ENCODE peak calls at places on chromosomes 6 and 20, in eight cellular contexts. G, R, S, Q, A, Z, O and L are unnamed samples.
A peak's percentile ranks its signal among the peaks of the same experiment; 100 is the strongest.

GRCh38 chr20:34536798-34537394 is 20.7 kb downstream of the DYNLRB1 start:
- DNase-seq in R (peak; percentile 52), Z (no peak), Q (peak; percentile 70), G (no peak), O (no peak), A (peak; percentile 25), S (no peak), L (no peak)

GRCh38 chr6:75331134-75331533 is 46.5 kb upstream of the TMEM30A start:
- DNase-seq in S (no peak), Q (no peak), G (no peak), Z (no peak), A (no peak), R (peak; percentile 54), O (no peak), L (no peak)

GRCh38 chr20:51001697-51002265 is 21.1 kb downstream of the KCNG1 start:
- DNase-seq in Q (no peak), G (no peak), Z (no peak), O (no peak), S (no peak), R (no peak), A (no peak), L (no peak)

GRCh38 chr20:50338479-50339195 is 148.0 kb downstream of the CEBPB start:
- DNase-seq in G (no peak), Q (peak; percentile 41), A (no peak), R (peak; percentile 37), S (peak; percentile 28), Z (no peak), O (no peak), L (no peak)

GRCh38 chr20:40532103-40532502 is 156.9 kb downstream of the MAFB start:
- DNase-seq in A (peak; percentile 34), R (peak; percentile 29), O (peak; percentile 32), Q (peak; percentile 63), S (no peak), G (no peak), Z (no peak), L (peak; percentile 66)

GRCh38 chr6:35624341-35625070 is 64.2 kb downstream of the FKBP5 start:
- DNase-seq in A (peak; percentile 44), R (no peak), Q (no peak), O (no peak), S (no peak), G (no peak), Z (no peak), L (no peak)

GRCh38 chr6:157058574-157058973 is 264.7 kb downstream of the TMEM242 start:
- DNase-seq in S (no peak), Z (no peak), R (no peak), G (no peak), Q (no peak), O (no peak), A (no peak), L (no peak)

GRCh38 chr6:144215402-144215931 is 65.2 kb downstream of the STX11 start:
- DNase-seq in O (peak; percentile 17), R (peak; percentile 41), Z (no peak), A (peak; percentile 36), G (no peak), S (peak; percentile 32), Q (no peak), L (peak; percentile 40)

GRCh38 chr20:50409495-50409894 is 100.7 kb upstream of the PTPN1 start:
- DNase-seq in G (no peak), O (no peak), A (peak; percentile 57), S (no peak), Z (no peak), R (peak; percentile 70), Q (no peak), L (peak; percentile 35)

GRCh38 chr6:142695016-142695415 is 250.0 kb downstream of the HIVEP2 start:
- DNase-seq in A (peak; percentile 50), R (peak; percentile 30), S (peak; percentile 69), G (no peak), O (no peak), Z (no peak), Q (no peak), L (no peak)

GRCh38 chr6:91523511-91523910 is 936.6 kb upstream of the MAP3K7 start:
- DNase-seq in R (no peak), G (no peak), S (no peak), O (no peak), A (peak; percentile 1), Z (no peak), Q (no peak), L (no peak)

GRCh38 chr6:9233686-9234085 is 798.3 kb upstream of the SLC35B3 start:
- DNase-seq in G (peak; percentile 52), Q (no peak), O (no peak), S (no peak), A (no peak), R (no peak), Z (no peak), L (no peak)

GRCh38 chr6:105317607-105318533 is 85.0 kb downstream of the PREP start:
- DNase-seq in S (no peak), Q (peak; percentile 33), O (no peak), A (no peak), Z (no peak), R (no peak), G (no peak), L (peak; percentile 44)

GRCh38 chr20:59526242-59527225 is 77.8 kb upstream of the PHACTR3 start:
- DNase-seq in O (no peak), G (no peak), A (no peak), Q (peak; percentile 23), S (no peak), Z (no peak), R (peak; percentile 2), L (no peak)

GRCh38 chr6:34152806-34153565 is 7.1 kb upstream of the GRM4 start:
- DNase-seq in A (no peak), Q (peak; percentile 10), Z (peak; percentile 22), S (no peak), R (no peak), G (no peak), O (no peak), L (no peak)

GRCh38 chr6:103142902-103143301 is 1716.8 kb downstream of the HACE1 start:
- DNase-seq in Q (no peak), O (no peak), R (no peak), Z (no peak), S (no peak), A (no peak), G (no peak), L (no peak)

GRCh38 chr20:62350098-62350628 is 16.9 kb downstream of the LAMA5 start:
- DNase-seq in Q (no peak), G (no peak), R (no peak), O (peak; percentile 94), Z (peak; percentile 94), S (peak; percentile 17), A (no peak), L (peak; percentile 95)
- TF ChIP-seq CTCF in Q (no peak), G (no peak), R (no peak), O (no peak), Z (no peak), S (no peak), A (no peak), L (no peak)

DNA sequence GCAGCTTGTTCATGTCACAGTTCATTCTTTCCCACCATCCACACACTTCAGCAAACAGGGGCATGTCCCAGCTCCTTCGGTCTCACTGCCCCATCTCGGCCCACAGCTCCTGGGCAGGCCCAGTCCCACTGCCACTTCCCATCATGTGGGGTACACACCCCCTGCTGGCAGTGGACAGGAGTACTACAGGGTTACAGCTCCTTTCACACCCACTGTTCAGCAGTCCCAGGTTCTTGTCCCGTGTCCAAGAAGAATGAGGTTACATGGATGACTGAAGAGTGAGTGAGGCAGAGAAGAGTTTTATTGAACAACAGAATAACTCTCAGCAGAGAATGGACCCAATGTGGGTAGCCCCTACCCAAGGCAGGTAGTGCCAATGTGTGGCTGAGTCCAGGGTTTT is 77.8 kb upstream of the SMLR1 start:
- DNase-seq in Z (no peak), Q (peak; percentile 11), G (no peak), O (peak; percentile 2), S (no peak), R (no peak), A (no peak), L (peak; percentile 6)
- TF ChIP-seq CTCF in Z (no peak), Q (no peak), G (no peak), O (no peak), S (no peak), R (no peak), A (no peak), L (no peak)

GRCh38 chr6:127516676-127517273 is 2.4 kb downstream of the MTCL3 start:
- DNase-seq in Q (peak; percentile 69), Z (no peak), R (peak; percentile 46), G (no peak), A (peak; percentile 61), O (peak; percentile 40), S (no peak), L (peak; percentile 42)
- TF ChIP-seq CTCF in Q (peak; percentile 77), Z (peak; percentile 69), R (peak; percentile 64), G (peak; percentile 86), A (peak; percentile 73), O (peak; percentile 90), S (no peak), L (peak; percentile 58)

DNA sequence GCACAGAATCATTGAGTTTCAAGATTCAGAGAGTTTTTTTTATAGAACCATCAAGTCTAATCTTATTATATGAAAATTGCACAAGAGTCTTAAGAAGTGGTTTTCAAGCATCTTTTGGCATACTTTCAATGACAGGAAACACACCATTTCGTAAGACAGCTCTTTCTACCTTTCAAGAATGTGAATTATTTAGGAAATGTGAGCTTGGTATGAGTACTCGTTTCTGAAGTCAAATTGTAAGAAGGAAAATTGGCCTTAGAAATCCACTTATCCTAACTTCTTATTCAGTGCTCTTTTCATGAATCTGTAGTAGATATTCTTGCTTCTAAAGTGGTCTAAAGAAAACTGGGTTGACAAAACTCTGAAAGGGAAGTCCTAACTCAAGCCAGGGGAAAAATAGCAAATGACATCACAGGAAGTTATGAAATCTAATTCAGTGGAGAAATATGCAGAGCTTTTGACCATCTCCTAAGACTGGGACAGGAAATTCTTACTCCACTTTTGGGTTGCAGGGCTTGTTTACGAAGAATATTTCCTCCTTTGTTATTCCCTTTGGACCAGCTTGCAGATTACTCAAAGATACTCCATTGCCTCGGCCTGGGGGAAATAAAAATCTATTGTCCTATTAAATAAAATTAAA is 38.4 kb upstream of the OGFRL1 start:
- DNase-seq in Q (no peak), S (no peak), A (peak; percentile 77), R (peak; percentile 95), Z (no peak), G (peak; percentile 79), O (peak; percentile 57), L (peak; percentile 82)
- TF ChIP-seq CTCF in Q (no peak), S (no peak), A (no peak), R (no peak), Z (no peak), G (no peak), O (no peak), L (no peak)

DNA sequence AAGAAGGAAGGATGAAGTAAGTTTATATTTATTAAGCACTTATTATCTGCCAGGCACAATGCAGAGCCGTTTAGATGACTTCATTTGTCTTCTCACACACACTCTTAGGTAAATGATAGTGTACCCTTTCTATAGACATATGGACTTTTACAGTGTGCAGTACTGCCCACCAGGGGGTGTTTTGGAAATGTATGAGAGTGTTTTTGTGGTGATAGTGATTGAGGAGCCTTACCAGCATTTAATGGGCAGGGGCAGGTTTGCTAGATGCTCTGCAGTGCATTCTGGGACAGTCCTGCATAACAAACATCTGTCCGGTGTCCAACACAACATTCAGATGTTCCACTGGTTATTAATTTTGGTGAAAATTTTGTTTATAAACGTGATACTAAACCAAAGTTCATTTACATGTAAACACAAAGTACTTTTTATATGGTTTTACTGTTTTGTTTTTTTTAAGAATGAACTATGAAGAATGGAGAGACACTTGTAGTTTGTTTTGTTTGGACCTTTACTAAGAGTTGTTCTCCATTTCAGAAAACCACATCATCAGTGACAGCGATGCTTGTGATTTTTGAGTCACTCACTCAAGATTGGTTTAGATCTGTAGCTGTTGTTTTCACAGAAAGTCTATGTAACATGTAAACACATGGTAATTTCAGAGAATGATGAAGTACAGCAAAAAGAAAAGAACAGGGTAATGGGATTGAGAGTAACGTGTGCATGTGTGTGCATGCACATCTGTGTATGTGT is 19.9 kb downstream of the KCNS1 start:
- DNase-seq in R (peak; percentile 44), Q (no peak), S (no peak), Z (no peak), G (no peak), A (peak; percentile 56), O (no peak), L (peak; percentile 39)
- TF ChIP-seq CTCF in R (peak; percentile 60), Q (no peak), S (no peak), Z (peak; percentile 75), G (peak; percentile 55), A (peak; percentile 61), O (peak; percentile 46), L (peak; percentile 33)